ENCODE peak calls at places on chromosomes 11 and 22, in four cellular contexts. S, X, Q and P are unnamed samples.

GRCh38 chr11:134819026-134819425 is 407.0 kb upstream of the B3GAT1 start:
- DNase-seq in Q (no peak), X (no peak), S (no peak), P (peak; percentile 27)

GRCh38 chr22:40030026-40030756 is 35.4 kb downstream of the FAM83F start:
- DNase-seq in S (no peak), Q (no peak), X (no peak), P (no peak)

GRCh38 chr11:124917115-124917637 is 1.9 kb upstream of the HEPN1 start:
- DNase-seq in X (no peak), Q (peak; percentile 76), S (no peak), P (no peak)

GRCh38 chr11:12724301-12725046 is 50.3 kb downstream of the TEAD1 start:
- DNase-seq in Q (peak; percentile 95), X (peak; percentile 86), S (no peak), P (no peak)

GRCh38 chr11:122157540-122158173 is 41.6 kb upstream of the BLID start:
- DNase-seq in S (no peak), X (no peak), Q (no peak), P (no peak)

GRCh38 chr22:27224485-27225364 is 567.3 kb downstream of the MIAT start:
- DNase-seq in S (no peak), Q (peak; percentile 41), X (no peak), P (no peak)

GRCh38 chr22:47784367-47784983 is 1022.0 kb downstream of the TBC1D22A start:
- DNase-seq in Q (no peak), X (no peak), S (no peak), P (no peak)

GRCh38 chr11:65489061-65489705 is 9.7 kb upstream of the MALAT1 start:
- DNase-seq in X (no peak), S (no peak), Q (peak; percentile 86), P (no peak)

GRCh38 chr22:50422961-50423815 is 51.6 kb downstream of the SBF1 start:
- DNase-seq in X (no peak), Q (no peak), S (no peak), P (no peak)

GRCh38 chr11:62713343-62713742 is 5.9 kb downstream of the GNG3 start:
- DNase-seq in S (no peak), Q (no peak), X (peak; percentile 69), P (no peak)

GRCh38 chr11:118174006-118174567 is 2.4 kb downstream of the SCN2B start:
- DNase-seq in S (no peak), Q (no peak), X (no peak), P (no peak)

GRCh38 chr11:109320595-109320994 is 101.4 kb upstream of the C11orf87 start:
- DNase-seq in X (no peak), S (no peak), Q (peak; percentile 48), P (no peak)

GRCh38 chr11:65555693-65556231 is 2.4 kb downstream of the LTBP3 start:
- DNase-seq in S (no peak), Q (peak; percentile 83), X (peak; percentile 89), P (no peak)

GRCh38 chr22:39926175-39927152 is 25.6 kb downstream of the GRAP2 start:
- DNase-seq in Q (no peak), S (no peak), X (no peak), P (no peak)

GRCh38 chr11:122146475-122146874 is 30.5 kb upstream of the BLID start:
- DNase-seq in S (no peak), X (no peak), Q (peak; percentile 70), P (no peak)

GRCh38 chr11:35210886-35211546 is 72.0 kb downstream of the CD44 start:
- DNase-seq in S (no peak), Q (peak; percentile 28), X (no peak), P (no peak)

GRCh38 chr22:48253573-48253972 is 1491.1 kb downstream of the TBC1D22A start:
- DNase-seq in X (no peak), Q (no peak), S (no peak), P (no peak)

GRCh38 chr11:75577198-75577597 is 15.1 kb downstream of the SERPINH1 start:
- DNase-seq in Q (peak; percentile 48), S (peak; percentile 73), X (peak; percentile 36), P (peak; percentile 50)

GRCh38 chr22:26443901-26444300 is 14.8 kb downstream of the ASPHD2 start:
- DNase-seq in Q (no peak), S (no peak), X (no peak), P (no peak)

GRCh38 chr11:71977743-71978418 is 20.8 kb upstream of the IL18BP start:
- DNase-seq in Q (peak; percentile 68), S (peak; percentile 66), X (peak; percentile 59), P (peak; percentile 53)

GRCh38 chr22:20953668-20954500 is 13.2 kb upstream of the AIFM3 start:
- DNase-seq in X (no peak), Q (peak; percentile 44), S (no peak), P (no peak)

GRCh38 chr22:32991353-32992115 is 66.6 kb downstream of the SYN3 start:
- DNase-seq in X (no peak), Q (peak; percentile 2), S (no peak), P (no peak)

GRCh38 chr22:50620861-50621490 is 7.0 kb downstream of the ARSA start:
- DNase-seq in X (peak; percentile 24), Q (no peak), S (peak; percentile 77), P (no peak)

GRCh38 chr11:130209128-130209932 is 49.7 kb downstream of the ST14 start:
- DNase-seq in X (no peak), S (peak; percentile 45), Q (no peak), P (no peak)

GRCh38 chr11:118434123-118434552 is 2.2 kb upstream of the KMT2A start:
- DNase-seq in X (no peak), S (no peak), Q (peak; percentile 56), P (no peak)

GRCh38 chr11:64447717-64448598 is 89.0 kb downstream of the RPS6KA4 start:
- DNase-seq in S (no peak), Q (peak; percentile 12), X (no peak), P (no peak)

GRCh38 chr11:28528217-28528616 is 420.0 kb downstream of the METTL15 start:
- DNase-seq in S (no peak), X (no peak), Q (peak; percentile 8), P (no peak)

GRCh38 chr22:28112548-28113043 is 193.5 kb upstream of the PITPNB start:
- DNase-seq in Q (peak; percentile 64), X (peak; percentile 32), S (no peak), P (peak; percentile 16)

GRCh38 chr22:36732609-36733008 is 29.1 kb upstream of the CACNG2 start:
- DNase-seq in Q (no peak), X (no peak), S (no peak), P (no peak)

GRCh38 chr22:36237462-36238347 is 1.6 kb downstream of the APOL2 start:
- DNase-seq in X (no peak), S (no peak), Q (peak; percentile 22), P (no peak)

GRCh38 chr11:130638048-130638447 is 189.6 kb downstream of the ADAMTS15 start:
- DNase-seq in X (no peak), S (no peak), Q (no peak), P (no peak)

GRCh38 chr11:126862664-126863247 is 137.8 kb downstream of the KIRREL3 start:
- DNase-seq in X (no peak), Q (no peak), S (no peak), P (no peak)

GRCh38 chr11:23320131-23320530 is 459.9 kb upstream of the CCDC179 start:
- DNase-seq in Q (no peak), S (no peak), X (no peak), P (no peak)

GRCh38 chr11:78424334-78425270 is 7.0 kb upstream of the GAB2 start:
- DNase-seq in Q (peak; percentile 63), X (no peak), S (no peak), P (no peak)

GRCh38 chr22:34993548-34993947 is 72.4 kb upstream of the ISX start:
- DNase-seq in S (no peak), Q (no peak), X (no peak), P (no peak)

GRCh38 chr11:120013325-120014250 is 124.3 kb downstream of the TRIM29 start:
- DNase-seq in S (no peak), X (peak; percentile 62), Q (peak; percentile 29), P (peak; percentile 72)
- TF ChIP-seq CTCF in S (no peak), X (no peak), Q (peak; percentile 64), P (peak; percentile 60)

DNA sequence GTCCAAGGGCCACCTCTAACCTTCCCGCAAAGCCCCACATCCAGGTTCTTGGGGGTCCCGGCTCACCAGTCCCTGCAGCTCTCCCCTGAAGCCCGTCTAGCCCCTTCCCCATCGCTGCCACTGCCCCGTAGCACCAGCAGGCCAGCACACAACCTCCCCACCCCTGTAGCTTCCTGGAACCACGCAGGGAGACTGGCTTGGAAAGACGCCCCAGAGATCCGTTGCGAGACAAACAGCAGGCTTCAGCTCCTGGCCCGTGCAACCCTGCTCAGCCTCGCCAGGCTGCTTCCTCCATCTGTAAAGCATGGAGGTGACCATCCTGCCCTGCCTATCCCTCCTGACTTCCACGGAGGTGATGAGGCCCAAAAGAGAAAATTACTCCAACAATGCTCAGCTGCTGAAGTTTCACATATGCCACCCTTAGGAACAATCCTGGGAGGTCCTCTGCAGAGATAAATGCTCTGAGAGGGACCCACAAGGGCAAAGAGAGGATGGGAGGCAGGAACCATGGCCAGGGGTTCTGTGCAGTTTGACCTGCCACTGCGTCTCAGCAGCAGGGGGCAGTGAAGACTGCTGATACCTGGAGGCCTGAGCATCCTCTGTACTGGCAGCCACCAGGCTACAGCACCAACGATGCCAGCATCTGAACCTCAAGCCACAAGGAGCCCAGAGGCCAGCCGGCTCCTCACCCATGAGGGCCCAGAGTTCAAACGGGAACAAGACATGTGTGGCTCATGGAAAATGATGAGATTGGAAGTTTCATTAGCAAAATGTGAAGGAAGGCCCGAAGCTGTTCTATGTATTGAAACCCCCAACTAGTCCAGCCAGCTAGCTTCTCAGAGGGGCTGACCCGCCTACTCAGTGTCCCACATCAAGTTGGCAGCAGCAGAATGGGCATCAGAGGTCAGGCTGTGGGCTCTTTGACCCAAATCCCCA is 16.1 kb downstream of the DGCR2 start:
- DNase-seq in S (peak; percentile 69), Q (no peak), X (no peak), P (peak; percentile 26)
- TF ChIP-seq CTCF in S (peak; percentile 54), Q (peak; percentile 29), X (peak; percentile 24), P (no peak)

GRCh38 chr11:123742778-123743177 is 1.3 kb upstream of the ZNF202 start:
- DNase-seq in S (no peak), X (no peak), Q (no peak), P (no peak)

GRCh38 chr11:123742334-123742733 is 874 bp upstream of the ZNF202 start:
- DNase-seq in Q (no peak), S (no peak), X (no peak), P (peak; percentile 9)

GRCh38 chr11:123741159-123741951 is at the start of gene ZNF202:
- DNase-seq in S (peak; percentile 93), X (peak; percentile 83), Q (peak; percentile 92), P (peak; percentile 91)

GRCh38 chr11:123740787-123741158 is 687 bp downstream of the ZNF202 start:
- DNase-seq in Q (peak; percentile 3), S (no peak), X (no peak), P (no peak)

DNA sequence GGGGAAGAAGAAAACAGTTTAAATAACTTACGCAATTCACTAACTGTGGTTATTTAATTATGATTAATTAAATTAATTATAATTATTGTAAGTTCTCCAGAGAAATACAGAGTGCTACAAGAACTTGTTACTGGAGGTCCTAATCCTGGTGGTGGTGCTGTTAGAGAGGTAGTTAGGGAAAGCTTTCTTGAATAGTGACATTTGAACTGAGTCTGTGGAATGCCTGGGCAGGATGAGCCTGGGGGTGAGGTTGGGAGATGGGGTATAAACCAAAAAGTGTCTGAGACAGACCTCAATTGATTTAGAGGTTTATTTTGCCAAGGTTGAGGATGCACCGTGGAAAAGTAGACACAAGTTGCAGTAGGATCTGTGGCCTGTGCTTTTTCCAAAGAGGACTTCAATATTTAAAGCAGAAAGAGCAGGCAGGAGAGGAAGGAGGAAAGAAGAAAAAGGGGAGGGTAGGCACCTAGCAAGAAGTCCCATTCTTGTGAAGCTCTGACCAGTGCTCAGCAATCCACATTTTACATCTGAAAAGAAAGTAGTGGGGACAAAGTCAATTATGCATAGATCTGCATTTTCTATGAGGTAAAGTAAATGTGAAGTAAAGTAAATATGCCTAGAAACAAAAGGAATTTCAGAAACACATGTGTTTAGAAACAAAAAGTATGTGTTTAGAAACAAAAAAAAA is 4.4 kb upstream of the ZNF202 start:
- DNase-seq in Q (no peak), S (no peak), X (no peak), P (no peak)
- TF ChIP-seq CTCF in Q (no peak), S (no peak), X (no peak), P (no peak)

GRCh38 chr22:41857860-41858199 is 24.9 kb downstream of the SREBF2 start:
- DNase-seq in X (no peak), S (no peak), Q (no peak), P (no peak)
- TF ChIP-seq CTCF in X (no peak), S (peak; percentile 47), Q (no peak), P (no peak)